ENCODE peak calls at places on chromosomes 7 and 10, in ten cellular contexts. C is tibial nerve, J is lower lobe of right lung, L is heart left ventricle, D is SK-N-SH, E is fibroblast of lung, V is gastrocnemius medialis, R is endothelial cell of umbilical vein, H is AG04450, T is dorsolateral prefrontal cortex. W is an unnamed sample.

GRCh38 chr10:12981570-12981969 is 19.9 kb downstream of the CCDC3 start:
- DNase-seq in C (no peak), J (no peak), L (no peak), D (no peak), E (peak; percentile 36), V (no peak), R (no peak), H (peak; percentile 29), T (no peak), W (no peak)

GRCh38 chr7:30474893-30475292 is 3.7 kb downstream of the NOD1 start:
- DNase-seq in C (no peak), J (no peak), L (no peak), D (no peak), E (peak; percentile 92), V (no peak), R (peak; percentile 30), H (no peak), T (no peak), W (no peak)

GRCh38 chr7:121204537-121204936 is 124.3 kb upstream of the WNT16 start:
- DNase-seq in C (no peak), J (no peak), L (no peak), D (peak; percentile 20), E (peak; percentile 40), V (no peak), R (no peak), H (no peak), T (no peak), W (no peak)

GRCh38 chr7:79176859-79177477 is 276.5 kb downstream of the MAGI2 start:
- DNase-seq in C (peak; percentile 18), J (no peak), L (no peak), D (peak; percentile 23), E (peak; percentile 74), V (no peak), R (peak; percentile 53), H (peak; percentile 26), T (no peak), W (peak; percentile 7)

GRCh38 chr7:150399861-150400778 is 21.0 kb downstream of the ZNF775 start:
- DNase-seq in C (no peak), J (no peak), L (no peak), D (peak; percentile 72), E (no peak), V (no peak), R (no peak), H (no peak), T (no peak), W (no peak)

GRCh38 chr7:23383225-23383624 is 84.1 kb downstream of the MALSU1 start:
- DNase-seq in C (no peak), J (no peak), L (no peak), D (no peak), E (peak; percentile 33), V (no peak), R (no peak), H (no peak), T (no peak), W (no peak)

GRCh38 chr7:80493121-80493849 is 18.6 kb downstream of the GNAT3 start:
- DNase-seq in C (no peak), J (no peak), L (no peak), D (no peak), E (no peak), V (no peak), R (no peak), H (no peak), T (no peak), W (no peak)

GRCh38 chr7:75866497-75867389 is 12.1 kb upstream of the RHBDD2 start:
- DNase-seq in C (peak; percentile 56), J (peak; percentile 71), L (no peak), D (peak; percentile 86), E (peak; percentile 77), V (no peak), R (peak; percentile 66), H (no peak), T (peak; percentile 39), W (peak; percentile 49)

GRCh38 chr10:115049318-115049717 is 43.8 kb upstream of the ATRNL1 start:
- DNase-seq in C (no peak), J (no peak), L (no peak), D (no peak), E (no peak), V (no peak), R (no peak), H (no peak), T (no peak), W (no peak)

GRCh38 chr10:115049957-115050356 is 43.2 kb upstream of the ATRNL1 start:
- DNase-seq in C (no peak), J (no peak), L (no peak), D (no peak), E (no peak), V (no peak), R (no peak), H (no peak), T (no peak), W (no peak)

GRCh38 chr10:115052216-115052615 is 40.9 kb upstream of the ATRNL1 start:
- DNase-seq in C (no peak), J (no peak), L (no peak), D (no peak), E (no peak), V (no peak), R (no peak), H (no peak), T (no peak), W (no peak)

GRCh38 chr10:115051216-115051615 is 41.9 kb upstream of the ATRNL1 start:
- DNase-seq in C (no peak), J (no peak), L (no peak), D (no peak), E (no peak), V (no peak), R (no peak), H (no peak), T (no peak), W (no peak)

GRCh38 chr10:115050375-115050960 is 42.7 kb upstream of the ATRNL1 start:
- DNase-seq in C (no peak), J (no peak), L (no peak), D (no peak), E (no peak), V (no peak), R (no peak), H (no peak), T (no peak), W (no peak)
- H3K27ac ChIP-seq in C (no peak overlapping the region), J (no peak overlapping the region), L (no peak overlapping the region), D (no peak overlapping the region), E (no peak overlapping the region), V (no peak overlapping the region), R (no peak overlapping the region), H (no peak overlapping the region), T (no peak overlapping the region), W (no peak overlapping the region)

GRCh38 chr10:15715619-15716227 is 4.0 kb downstream of the ITGA8 start:
- DNase-seq in C (no peak), J (no peak), L (no peak), D (peak; percentile 55), E (peak; percentile 40), V (no peak), R (peak; percentile 44), H (no peak), T (no peak), W (no peak)
- TF ChIP-seq CTCF in C (peak; percentile 22), J (peak; percentile 46), L (peak; percentile 46), D (peak; percentile 51), E (peak; percentile 81), V (peak; percentile 5), R (peak; percentile 70), H (peak; percentile 59), T (peak; percentile 43), W (peak; percentile 53)

GRCh38 chr7:28408974-28409715 is 3.2 kb upstream of the CREB5 start:
- DNase-seq in C (peak; percentile 99), J (peak; percentile 87), L (peak; percentile 95), D (peak; percentile 95), E (peak; percentile 99), V (peak; percentile 94), R (peak; percentile 93), H (peak; percentile 97), T (peak; percentile 94), W (peak; percentile 91)
- H3K27ac ChIP-seq in C (peak overlapping the region; percentile 74), J (peak overlapping the region; percentile 59), L (peak overlapping the region; percentile 95), D (no peak overlapping the region), E (peak overlapping the region; percentile 89), V (peak overlapping the region; percentile 98), R (peak overlapping the region; percentile 63), H (peak overlapping the region; percentile 95), T (peak overlapping the region; percentile 90), W (peak overlapping the region; percentile 81)

GRCh38 chr7:47392241-47392759 is 189.6 kb downstream of the TNS3 start:
- DNase-seq in C (peak; percentile 44), J (no peak), L (peak; percentile 81), D (no peak), E (peak; percentile 98), V (peak; percentile 32), R (no peak), H (peak; percentile 70), T (peak; percentile 48), W (peak; percentile 53)
- TF ChIP-seq CTCF in C (peak; percentile 59), J (peak; percentile 45), L (peak; percentile 32), D (no peak), E (peak; percentile 82), V (no peak), R (no peak), H (peak; percentile 80), T (peak; percentile 36), W (peak; percentile 37)

GRCh38 chr10:103876155-103876554 is 20.8 kb upstream of the SH3PXD2A start:
- DNase-seq in C (no peak), J (no peak), L (no peak), D (peak; percentile 63), E (no peak), V (no peak), R (no peak), H (no peak), T (no peak), W (no peak)
- H3K27ac ChIP-seq in C (no peak overlapping the region), J (no peak overlapping the region), L (no peak overlapping the region), D (peak overlapping the region; percentile 71), E (no peak overlapping the region), V (no peak overlapping the region), R (no peak overlapping the region), H (no peak overlapping the region), T (no peak overlapping the region), W (no peak overlapping the region)

DNA sequence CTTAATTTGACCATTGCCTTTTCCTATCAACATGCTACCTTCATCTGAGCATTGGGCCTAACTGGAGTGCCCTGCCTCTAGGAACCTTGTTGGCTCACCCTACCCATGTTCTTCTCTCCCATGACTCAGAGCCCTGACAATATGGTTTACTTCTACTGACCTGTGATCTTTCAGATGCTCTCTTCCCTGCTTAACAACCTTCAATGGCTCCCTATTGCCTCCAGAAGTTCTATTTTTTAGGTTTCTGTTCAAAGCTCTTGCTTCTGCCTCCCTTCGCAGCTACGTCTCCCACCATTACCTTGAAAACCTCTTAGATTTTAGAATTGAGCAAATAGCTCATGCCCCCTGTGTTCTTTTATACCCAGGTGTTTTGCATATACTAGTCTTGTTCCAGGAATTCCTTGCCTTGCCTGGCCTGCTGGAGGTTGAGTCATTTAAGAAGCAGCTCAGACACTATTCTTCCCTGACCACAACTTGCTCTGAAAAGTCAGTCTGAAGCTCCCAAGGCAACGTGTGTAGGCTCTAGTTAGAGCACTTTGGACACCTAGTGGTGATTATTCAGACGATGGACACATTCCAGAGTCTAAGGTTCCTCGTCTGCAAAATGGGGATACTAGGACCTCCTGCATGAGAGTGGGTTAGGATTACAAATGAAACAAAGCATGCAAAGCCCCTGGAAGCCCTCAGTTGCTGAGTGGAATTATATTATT is 64.4 kb upstream of the EMX2 start:
- DNase-seq in C (no peak), J (no peak), L (no peak), D (no peak), E (no peak), V (no peak), R (peak; percentile 44), H (no peak), T (no peak), W (no peak)
- TF ChIP-seq CTCF in C (no peak), J (no peak), L (no peak), D (no peak), E (no peak), V (no peak), R (peak; percentile 18), H (no peak), T (no peak), W (no peak)